ENCODE peak calls at places on chromosomes 3 and 15, in five cellular contexts. P is effector memory CD8-positive, alpha-beta T cell; L is caudate nucleus; R is activated T-helper 1 cell treated with anti-CD3 and anti-CD28 coated beads, Interleukin-2, amount 50 U/mL, for 16 hours; E is NCI-H1092. U is an unnamed sample.

GRCh38 chr3:185796431-185797107 is 28.3 kb downstream of the IGF2BP2 start:
- DNase-seq in E (no peak), P (no peak), L (no peak), R (no peak), U (no peak)

GRCh38 chr3:41026394-41027177 is 172.7 kb upstream of the CTNNB1 start:
- DNase-seq in E (no peak), L (peak), P (no peak), R (no peak), U (no peak)

GRCh38 chr15:70426065-70426821 is 328.5 kb upstream of the TLE3 start:
- DNase-seq in L (no peak), R (no peak), P (no peak), E (no peak), U (no peak)

GRCh38 chr3:57176045-57176444 is 10.9 kb upstream of the IL17RD start:
- DNase-seq in P (no peak), L (no peak), E (no peak), R (no peak), U (no peak)

GRCh38 chr3:48151807-48152427 is 36.3 kb downstream of the CDC25A start:
- DNase-seq in L (no peak), E (no peak), R (no peak), P (no peak), U (no peak)

GRCh38 chr15:71532994-71533393 is 277.4 kb upstream of the NR2E3 start:
- DNase-seq in L (no peak), E (no peak), P (no peak), R (no peak), U (peak)

GRCh38 chr15:78930577-78931388 is 14.1 kb downstream of the CTSH start:
- DNase-seq in L (no peak), P (no peak), E (peak), R (no peak), U (no peak)

GRCh38 chr3:42652611-42653302 is 740 bp upstream of the ZBTB47 start:
- DNase-seq in E (no peak), P (no peak), L (no peak), R (no peak), U (no peak)

GRCh38 chr3:172546628-172547214 is 23.5 kb upstream of the TNFSF10 start:
- DNase-seq in P (no peak), E (no peak), L (no peak), R (no peak), U (no peak)

GRCh38 chr3:86990171-86990733 is 697 bp downstream of the VGLL3 start:
- DNase-seq in P (no peak), L (no peak), R (no peak), E (no peak), U (peak)

GRCh38 chr15:93028111-93028631 is 60.8 kb downstream of the RGMA start:
- DNase-seq in R (no peak), L (no peak), P (no peak), E (no peak), U (no peak)

GRCh38 chr15:36501063-36501678 is 78.3 kb upstream of the CDIN1 start:
- DNase-seq in P (no peak), R (no peak), E (peak), L (peak), U (peak)

GRCh38 chr3:3629911-3630310 is 169.3 kb upstream of the LRRN1 start:
- DNase-seq in E (no peak), P (no peak), L (no peak), R (no peak), U (no peak)

GRCh38 chr3:108552267-108553159 is 36.7 kb downstream of the CIP2A start:
- DNase-seq in E (peak), R (no peak), P (peak), L (no peak), U (no peak)

GRCh38 chr15:83919319-83919830 is 265.5 kb downstream of the ADAMTSL3 start:
- DNase-seq in R (no peak), P (no peak), L (no peak), E (no peak), U (no peak)

GRCh38 chr3:8864570-8865350 is 95.3 kb upstream of the OXTR start:
- DNase-seq in R (no peak), P (no peak), E (no peak), L (no peak), U (no peak)

GRCh38 chr3:111910806-111911205 is 51.7 kb downstream of the PHLDB2 start:
- DNase-seq in R (no peak), L (no peak), P (no peak), E (no peak), U (no peak)

GRCh38 chr3:106578911-106579310 is 710.1 kb upstream of the CBLB start:
- DNase-seq in P (no peak), L (no peak), E (no peak), R (no peak), U (no peak)

GRCh38 chr3:48561045-48561736 is 2.4 kb downstream of the UCN2 start:
- DNase-seq in L (no peak), E (no peak), P (no peak), R (no peak), U (peak)

GRCh38 chr15:77720155-77720554 is 87.4 kb upstream of the LINGO1 start:
- DNase-seq in R (no peak), E (no peak), L (no peak), P (no peak), U (no peak)

GRCh38 chr15:81939604-81940440 is 106.0 kb downstream of the MEX3B start:
- DNase-seq in R (no peak), E (no peak), P (no peak), L (no peak), U (peak)

GRCh38 chr3:43866529-43867353 is 176.0 kb downstream of the ABHD5 start:
- DNase-seq in L (no peak), R (no peak), P (no peak), E (no peak), U (no peak)

GRCh38 chr15:72118400-72118978 is at the start of gene SENP8:
- DNase-seq in R (no peak), E (no peak), P (no peak), L (no peak), U (no peak)

GRCh38 chr3:185406127-185406620 is 43.2 kb downstream of the MAP3K13 start:
- DNase-seq in L (no peak), E (no peak), P (no peak), R (no peak), U (no peak)

GRCh38 chr3:88005066-88005465 is 53.7 kb downstream of the CGGBP1 start:
- DNase-seq in P (no peak), L (no peak), E (no peak), R (no peak), U (no peak)

GRCh38 chr3:155407971-155408370 is 114.5 kb upstream of the STRIT1 start:
- DNase-seq in R (no peak), E (no peak), P (no peak), L (no peak), U (no peak)

GRCh38 chr15:85598718-85599398 is 195.9 kb downstream of the KLHL25 start:
- DNase-seq in L (no peak), R (no peak), E (no peak), P (no peak), U (no peak)

GRCh38 chr15:45863881-45864580 is 229.2 kb downstream of the SQOR start:
- DNase-seq in P (no peak), R (no peak), L (no peak), E (no peak), U (no peak)

GRCh38 chr15:43483306-43484128 is 9.4 kb downstream of the TP53BP1 start:
- DNase-seq in P (no peak), R (no peak), E (no peak), L (no peak), U (no peak)

GRCh38 chr3:47932431-47932830 is 83.8 kb downstream of the MAP4 start:
- DNase-seq in E (no peak), L (no peak), P (no peak), R (no peak), U (no peak)

GRCh38 chr3:12190221-12190807 is 31.6 kb upstream of the TIMP4 start:
- DNase-seq in R (no peak), E (no peak), P (no peak), L (no peak), U (no peak)

GRCh38 chr3:159619341-159619885 is 369.2 kb upstream of the IL12A start:
- DNase-seq in P (no peak), L (no peak), E (no peak), R (no peak), U (no peak)

GRCh38 chr3:185934726-185935464 is 2.9 kb downstream of the TRA2B start:
- DNase-seq in P (no peak), R (no peak), L (no peak), E (no peak), U (no peak)

GRCh38 chr15:83446904-83447708 is at the start of gene SH3GL3:
- DNase-seq in P (no peak), R (no peak), E (peak), L (peak), U (peak)

GRCh38 chr3:59472541-59472940 is 422.7 kb upstream of the CFAP20DC start:
- DNase-seq in L (no peak), P (no peak), E (no peak), R (no peak), U (no peak)

GRCh38 chr3:75192065-75192658 is 472.0 kb upstream of the FRG2C start:
- DNase-seq in P (peak), R (peak), L (no peak), E (peak), U (peak)

GRCh38 chr15:80888846-80889245 is 100.8 kb downstream of the MESD start:
- DNase-seq in R (no peak), P (no peak), E (no peak), L (no peak), U (no peak)

GRCh38 chr15:98241032-98241554 is 280.6 kb downstream of the ARRDC4 start:
- DNase-seq in P (no peak), L (no peak), E (no peak), R (no peak), U (no peak)

GRCh38 chr3:44375450-44375849 is 36.9 kb downstream of the TCAIM start:
- DNase-seq in P (no peak), E (no peak), R (no peak), L (no peak), U (no peak)

GRCh38 chr3:115922681-115923347 is 299.5 kb downstream of the GAP43 start:
- DNase-seq in P (no peak), L (no peak), E (no peak), R (no peak), U (peak)

U was measured in NCI-H526.